ENCODE peak calls at places on chromosomes 6 and 20, in four cellular contexts. One of them, this sample, is unnamed.

GRCh38 chr6:36848658-36849441 is 9.6 kb upstream of the CPNE5 start:
- DNase-seq in Peyer's patch: no peak
- DNase-seq in effector CD8-positive, alpha-beta T cell: no peak
- DNase-seq in LHCN-M2: no peak
- DNase-seq in this sample: no peak

GRCh38 chr20:46298374-46298773 is 9.9 kb downstream of the CDH22 start:
- DNase-seq in Peyer's patch: no peak
- DNase-seq in effector CD8-positive, alpha-beta T cell: no peak
- DNase-seq in LHCN-M2: no peak
- DNase-seq in this sample: no peak

GRCh38 chr6:134015719-134016557 is 36.5 kb downstream of the SLC2A12 start:
- DNase-seq in Peyer's patch: no peak
- DNase-seq in LHCN-M2: no peak
- DNase-seq in effector CD8-positive, alpha-beta T cell: no peak
- DNase-seq in this sample: no peak

GRCh38 chr20:10665027-10665561 is 8.7 kb downstream of the JAG1 start:
- DNase-seq in LHCN-M2: no peak
- DNase-seq in Peyer's patch: no peak
- DNase-seq in effector CD8-positive, alpha-beta T cell: no peak
- DNase-seq in this sample: no peak

GRCh38 chr20:16100767-16101166 is 472.5 kb downstream of the KIF16B start:
- DNase-seq in LHCN-M2: no peak
- DNase-seq in effector CD8-positive, alpha-beta T cell: no peak
- DNase-seq in Peyer's patch: no peak
- DNase-seq in this sample: no peak

GRCh38 chr6:169168302-169168630 is 85.4 kb downstream of the THBS2 start:
- DNase-seq in effector CD8-positive, alpha-beta T cell: no peak
- DNase-seq in LHCN-M2: no peak
- DNase-seq in Peyer's patch: no peak
- DNase-seq in this sample: no peak

GRCh38 chr6:148943451-148943850 is 196.6 kb downstream of the UST start:
- DNase-seq in LHCN-M2: no peak
- DNase-seq in Peyer's patch: no peak
- DNase-seq in effector CD8-positive, alpha-beta T cell: no peak
- DNase-seq in this sample: no peak

GRCh38 chr6:169656626-169657610 is 44.9 kb downstream of the WDR27 start:
- DNase-seq in Peyer's patch: no peak
- DNase-seq in LHCN-M2: no peak
- DNase-seq in effector CD8-positive, alpha-beta T cell: no peak
- DNase-seq in this sample: no peak

GRCh38 chr6:11700118-11700718 is 78.4 kb downstream of the ADTRP start:
- DNase-seq in LHCN-M2: peak; percentile 50
- DNase-seq in effector CD8-positive, alpha-beta T cell: no peak
- DNase-seq in Peyer's patch: no peak
- DNase-seq in this sample: no peak

GRCh38 chr6:6781172-6781876 is 192.8 kb downstream of the LY86 start:
- DNase-seq in LHCN-M2: peak; percentile 58
- DNase-seq in Peyer's patch: no peak
- DNase-seq in effector CD8-positive, alpha-beta T cell: no peak
- DNase-seq in this sample: no peak

GRCh38 chr6:152922706-152923105 is 60.1 kb downstream of the FBXO5 start:
- DNase-seq in LHCN-M2: no peak
- DNase-seq in effector CD8-positive, alpha-beta T cell: no peak
- DNase-seq in Peyer's patch: no peak
- DNase-seq in this sample: no peak

GRCh38 chr20:34420975-34421374 is 57.9 kb downstream of the ITCH start:
- DNase-seq in LHCN-M2: no peak
- DNase-seq in Peyer's patch: no peak
- DNase-seq in effector CD8-positive, alpha-beta T cell: no peak
- DNase-seq in this sample: no peak